ENCODE peak calls at places on chromosomes 6 and 20, in ten cellular contexts. One of them, this sample, is unnamed.

GRCh38 chr6:117605169-117605826 is 3.0 kb upstream of the GOPC start:
- DNase-seq in A549: peak
- DNase-seq in fibroblast of the aortic adventitia: peak
- DNase-seq in AG04450: peak
- DNase-seq in AG10803: peak
- DNase-seq in transverse colon: peak
- DNase-seq in HCT116: peak
- DNase-seq in uterus: peak
- DNase-seq in fibroblast of pulmonary artery: peak
- DNase-seq in mammary epithelial cell: peak
- DNase-seq in this sample: peak

GRCh38 chr6:53714888-53715287 is 49.3 kb upstream of the KLHL31 start:
- DNase-seq in A549: no peak
- DNase-seq in fibroblast of the aortic adventitia: no peak
- DNase-seq in AG04450: no peak
- DNase-seq in AG10803: no peak
- DNase-seq in transverse colon: no peak
- DNase-seq in HCT116: no peak
- DNase-seq in uterus: no peak
- DNase-seq in fibroblast of pulmonary artery: no peak
- DNase-seq in mammary epithelial cell: no peak
- DNase-seq in this sample: no peak

GRCh38 chr20:21315138-21315537 is 12.0 kb downstream of the XRN2 start:
- DNase-seq in A549: no peak
- DNase-seq in fibroblast of the aortic adventitia: peak
- DNase-seq in AG04450: no peak
- DNase-seq in AG10803: peak
- DNase-seq in transverse colon: no peak
- DNase-seq in HCT116: no peak
- DNase-seq in uterus: no peak
- DNase-seq in fibroblast of pulmonary artery: peak
- DNase-seq in mammary epithelial cell: peak
- DNase-seq in this sample: peak

GRCh38 chr6:1335367-1336037 is 23.6 kb downstream of the FOXQ1 start:
- DNase-seq in A549: peak
- DNase-seq in fibroblast of the aortic adventitia: peak
- DNase-seq in AG04450: no peak
- DNase-seq in AG10803: peak
- DNase-seq in transverse colon: peak
- DNase-seq in HCT116: peak
- DNase-seq in uterus: no peak
- DNase-seq in fibroblast of pulmonary artery: peak
- DNase-seq in mammary epithelial cell: peak
- DNase-seq in this sample: peak

GRCh38 chr6:168734523-168734922 is 293.5 kb downstream of the SMOC2 start:
- DNase-seq in A549: no peak
- DNase-seq in fibroblast of the aortic adventitia: no peak
- DNase-seq in AG04450: no peak
- DNase-seq in AG10803: no peak
- DNase-seq in transverse colon: no peak
- DNase-seq in HCT116: no peak
- DNase-seq in uterus: no peak
- DNase-seq in fibroblast of pulmonary artery: no peak
- DNase-seq in mammary epithelial cell: no peak
- DNase-seq in this sample: no peak

GRCh38 chr6:11598687-11599086 is 61.1 kb downstream of the TMEM170B start:
- DNase-seq in A549: peak
- DNase-seq in fibroblast of the aortic adventitia: no peak
- DNase-seq in AG04450: no peak
- DNase-seq in AG10803: no peak
- DNase-seq in transverse colon: no peak
- DNase-seq in HCT116: no peak
- DNase-seq in uterus: no peak
- DNase-seq in fibroblast of pulmonary artery: no peak
- DNase-seq in mammary epithelial cell: no peak
- DNase-seq in this sample: no peak

GRCh38 chr6:15232836-15233510 is 12.9 kb upstream of the JARID2 start:
- DNase-seq in A549: no peak
- DNase-seq in fibroblast of the aortic adventitia: no peak
- DNase-seq in AG04450: no peak
- DNase-seq in AG10803: no peak
- DNase-seq in transverse colon: no peak
- DNase-seq in HCT116: no peak
- DNase-seq in uterus: no peak
- DNase-seq in fibroblast of pulmonary artery: no peak
- DNase-seq in mammary epithelial cell: no peak
- DNase-seq in this sample: no peak

GRCh38 chr6:90233994-90234393 is 62.6 kb downstream of the BACH2 start:
- DNase-seq in A549: no peak
- DNase-seq in fibroblast of the aortic adventitia: no peak
- DNase-seq in AG04450: no peak
- DNase-seq in AG10803: no peak
- DNase-seq in transverse colon: peak
- DNase-seq in HCT116: no peak
- DNase-seq in uterus: no peak
- DNase-seq in fibroblast of pulmonary artery: no peak
- DNase-seq in mammary epithelial cell: no peak
- DNase-seq in this sample: no peak

GRCh38 chr20:1431158-1431557 is 35.5 kb downstream of the NSFL1C start:
- DNase-seq in A549: no peak
- DNase-seq in fibroblast of the aortic adventitia: no peak
- DNase-seq in AG04450: no peak
- DNase-seq in AG10803: no peak
- DNase-seq in transverse colon: no peak
- DNase-seq in HCT116: no peak
- DNase-seq in uterus: no peak
- DNase-seq in fibroblast of pulmonary artery: no peak
- DNase-seq in mammary epithelial cell: no peak
- DNase-seq in this sample: no peak

GRCh38 chr20:50320910-50321796 is 130.5 kb downstream of the CEBPB start:
- DNase-seq in A549: peak
- DNase-seq in fibroblast of the aortic adventitia: peak
- DNase-seq in AG04450: peak
- DNase-seq in AG10803: peak
- DNase-seq in transverse colon: peak
- DNase-seq in HCT116: peak
- DNase-seq in uterus: peak
- DNase-seq in fibroblast of pulmonary artery: peak
- DNase-seq in mammary epithelial cell: peak
- DNase-seq in this sample: peak

GRCh38 chr6:123811378-123811777 is 7.7 kb downstream of the NKAIN2 start:
- DNase-seq in A549: no peak
- DNase-seq in fibroblast of the aortic adventitia: no peak
- DNase-seq in AG04450: no peak
- DNase-seq in AG10803: no peak
- DNase-seq in transverse colon: no peak
- DNase-seq in HCT116: no peak
- DNase-seq in uterus: no peak
- DNase-seq in fibroblast of pulmonary artery: no peak
- DNase-seq in mammary epithelial cell: no peak
- DNase-seq in this sample: no peak

GRCh38 chr6:139175389-139175788 is 40.5 kb downstream of the HECA start:
- DNase-seq in A549: no peak
- DNase-seq in fibroblast of the aortic adventitia: no peak
- DNase-seq in AG04450: no peak
- DNase-seq in AG10803: no peak
- DNase-seq in transverse colon: no peak
- DNase-seq in HCT116: no peak
- DNase-seq in uterus: no peak
- DNase-seq in fibroblast of pulmonary artery: no peak
- DNase-seq in mammary epithelial cell: no peak
- DNase-seq in this sample: no peak

GRCh38 chr6:41120058-41120457 is 34.1 kb downstream of the TREML1 start:
- DNase-seq in A549: no peak
- DNase-seq in fibroblast of the aortic adventitia: no peak
- DNase-seq in AG04450: no peak
- DNase-seq in AG10803: no peak
- DNase-seq in transverse colon: no peak
- DNase-seq in HCT116: no peak
- DNase-seq in uterus: no peak
- DNase-seq in fibroblast of pulmonary artery: no peak
- DNase-seq in mammary epithelial cell: peak
- DNase-seq in this sample: no peak

GRCh38 chr6:148757944-148758343 is 11.1 kb downstream of the UST start:
- DNase-seq in A549: no peak
- DNase-seq in fibroblast of the aortic adventitia: no peak
- DNase-seq in AG04450: no peak
- DNase-seq in AG10803: no peak
- DNase-seq in transverse colon: no peak
- DNase-seq in HCT116: no peak
- DNase-seq in uterus: no peak
- DNase-seq in fibroblast of pulmonary artery: no peak
- DNase-seq in mammary epithelial cell: no peak
- DNase-seq in this sample: no peak

GRCh38 chr6:148760568-148761531 is 14.0 kb downstream of the UST start:
- DNase-seq in A549: no peak
- DNase-seq in fibroblast of the aortic adventitia: peak
- DNase-seq in AG04450: peak
- DNase-seq in AG10803: peak
- DNase-seq in transverse colon: peak
- DNase-seq in HCT116: no peak
- DNase-seq in uterus: peak
- DNase-seq in fibroblast of pulmonary artery: peak
- DNase-seq in mammary epithelial cell: peak
- DNase-seq in this sample: peak

GRCh38 chr6:148758492-148758891 is 11.7 kb downstream of the UST start:
- DNase-seq in A549: no peak
- DNase-seq in fibroblast of the aortic adventitia: no peak
- DNase-seq in AG04450: no peak
- DNase-seq in AG10803: no peak
- DNase-seq in transverse colon: peak
- DNase-seq in HCT116: no peak
- DNase-seq in uterus: no peak
- DNase-seq in fibroblast of pulmonary artery: no peak
- DNase-seq in mammary epithelial cell: no peak
- DNase-seq in this sample: peak

GRCh38 chr6:148761532-148761951 is 14.7 kb downstream of the UST start:
- DNase-seq in A549: no peak
- DNase-seq in fibroblast of the aortic adventitia: no peak
- DNase-seq in AG04450: no peak
- DNase-seq in AG10803: peak
- DNase-seq in transverse colon: peak
- DNase-seq in HCT116: no peak
- DNase-seq in uterus: no peak
- DNase-seq in fibroblast of pulmonary artery: peak
- DNase-seq in mammary epithelial cell: no peak
- DNase-seq in this sample: no peak

DNA sequence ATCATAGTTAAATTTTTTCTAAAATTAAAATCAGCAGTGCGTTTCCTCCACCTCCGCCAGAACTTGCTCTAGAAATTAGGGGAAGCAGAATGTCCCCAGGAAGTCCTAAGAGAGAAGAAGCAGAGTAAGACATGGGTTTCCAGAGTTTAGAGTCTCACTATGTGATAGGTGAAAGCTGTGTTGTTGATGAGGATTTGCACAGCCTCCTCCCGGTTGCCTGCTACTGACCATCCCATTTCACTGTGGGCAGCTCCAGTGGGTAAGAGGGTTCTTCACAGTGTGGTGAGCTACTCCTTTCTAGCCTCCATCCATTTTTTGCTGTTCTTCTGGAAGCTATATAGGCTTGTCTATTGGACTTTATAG is 13.3 kb downstream of the UST start:
- DNase-seq in A549: no peak
- DNase-seq in fibroblast of the aortic adventitia: no peak
- DNase-seq in AG04450: no peak
- DNase-seq in AG10803: no peak
- DNase-seq in transverse colon: no peak
- DNase-seq in HCT116: no peak
- DNase-seq in uterus: no peak
- DNase-seq in fibroblast of pulmonary artery: no peak
- DNase-seq in mammary epithelial cell: no peak
- DNase-seq in this sample: no peak
- H3K4me3 ChIP-seq in A549: no peak
- H3K4me3 ChIP-seq in fibroblast of the aortic adventitia: peak
- H3K4me3 ChIP-seq in AG04450: no peak
- H3K4me3 ChIP-seq in AG10803: peak
- H3K4me3 ChIP-seq in transverse colon: no peak
- H3K4me3 ChIP-seq in HCT116: no peak
- H3K4me3 ChIP-seq in uterus: no peak
- H3K4me3 ChIP-seq in fibroblast of pulmonary artery: no peak
- H3K4me3 ChIP-seq in mammary epithelial cell: no peak
- H3K4me3 ChIP-seq in this sample: no peak

GRCh38 chr20:12715371-12715770 is 293.4 kb upstream of the SPTLC3 start:
- DNase-seq in A549: no peak
- DNase-seq in fibroblast of the aortic adventitia: no peak
- DNase-seq in AG04450: no peak
- DNase-seq in AG10803: no peak
- DNase-seq in transverse colon: no peak
- DNase-seq in HCT116: no peak
- DNase-seq in uterus: no peak
- DNase-seq in fibroblast of pulmonary artery: no peak
- DNase-seq in mammary epithelial cell: peak
- DNase-seq in this sample: no peak
- H3K4me3 ChIP-seq in A549: no peak
- H3K4me3 ChIP-seq in fibroblast of the aortic adventitia: no peak
- H3K4me3 ChIP-seq in AG04450: no peak
- H3K4me3 ChIP-seq in AG10803: no peak
- H3K4me3 ChIP-seq in transverse colon: no peak
- H3K4me3 ChIP-seq in HCT116: no peak
- H3K4me3 ChIP-seq in uterus: no peak
- H3K4me3 ChIP-seq in fibroblast of pulmonary artery: no peak
- H3K4me3 ChIP-seq in mammary epithelial cell: no peak
- H3K4me3 ChIP-seq in this sample: no peak

GRCh38 chr6:114650891-114651290 is 308.1 kb upstream of the HS3ST5 start:
- DNase-seq in A549: no peak
- DNase-seq in fibroblast of the aortic adventitia: no peak
- DNase-seq in AG04450: no peak
- DNase-seq in AG10803: no peak
- DNase-seq in transverse colon: no peak
- DNase-seq in HCT116: no peak
- DNase-seq in uterus: no peak
- DNase-seq in fibroblast of pulmonary artery: no peak
- DNase-seq in mammary epithelial cell: no peak
- DNase-seq in this sample: no peak
- H3K4me3 ChIP-seq in A549: no peak
- H3K4me3 ChIP-seq in fibroblast of the aortic adventitia: no peak
- H3K4me3 ChIP-seq in AG04450: no peak
- H3K4me3 ChIP-seq in AG10803: no peak
- H3K4me3 ChIP-seq in transverse colon: no peak
- H3K4me3 ChIP-seq in HCT116: no peak
- H3K4me3 ChIP-seq in uterus: no peak
- H3K4me3 ChIP-seq in fibroblast of pulmonary artery: no peak
- H3K4me3 ChIP-seq in mammary epithelial cell: no peak
- H3K4me3 ChIP-seq in this sample: no peak

DNA sequence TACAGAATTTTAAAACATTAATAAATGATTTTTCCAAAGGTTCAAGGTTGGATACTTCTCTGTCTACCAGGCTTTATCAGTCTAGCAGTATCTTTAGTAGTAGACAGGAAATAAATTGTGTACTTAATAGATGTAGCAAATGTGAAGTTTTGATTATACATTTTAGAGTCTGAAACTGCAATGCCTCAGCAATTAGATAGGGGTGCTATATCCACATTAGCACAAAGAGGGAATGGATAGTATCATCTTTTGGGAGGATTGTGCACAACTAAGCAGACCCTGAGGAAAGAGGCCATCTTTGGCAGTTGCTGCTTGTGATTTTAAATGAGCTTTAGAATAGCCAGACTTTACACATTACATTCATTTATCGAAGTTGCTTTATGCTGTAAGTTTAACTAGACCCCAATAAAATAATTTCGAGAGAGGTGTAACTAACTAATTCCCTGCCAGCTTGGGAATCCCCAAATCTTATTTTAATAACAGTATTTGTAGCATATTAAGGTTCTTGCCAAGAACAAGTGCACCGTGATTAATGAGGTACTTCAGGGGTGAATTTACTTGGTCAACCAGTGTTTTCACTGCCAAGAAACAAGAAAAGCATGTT is 2.8 kb downstream of the KCNQ5 start:
- DNase-seq in A549: peak
- DNase-seq in fibroblast of the aortic adventitia: peak
- DNase-seq in AG04450: no peak
- DNase-seq in AG10803: peak
- DNase-seq in transverse colon: no peak
- DNase-seq in HCT116: no peak
- DNase-seq in uterus: no peak
- DNase-seq in fibroblast of pulmonary artery: peak
- DNase-seq in mammary epithelial cell: peak
- DNase-seq in this sample: no peak
- H3K4me3 ChIP-seq in A549: no peak
- H3K4me3 ChIP-seq in fibroblast of the aortic adventitia: no peak
- H3K4me3 ChIP-seq in AG04450: no peak
- H3K4me3 ChIP-seq in AG10803: no peak
- H3K4me3 ChIP-seq in transverse colon: no peak
- H3K4me3 ChIP-seq in HCT116: no peak
- H3K4me3 ChIP-seq in uterus: no peak
- H3K4me3 ChIP-seq in fibroblast of pulmonary artery: no peak
- H3K4me3 ChIP-seq in mammary epithelial cell: no peak
- H3K4me3 ChIP-seq in this sample: no peak